ENCODE peak calls at places on chromosomes 4 and X, in seven cellular contexts. U, X, W, F, C, Y and I are unnamed samples.

GRCh38 chrX:15468036-15468435 is 25.1 kb downstream of the PIR start:
- DNase-seq in U (no peak), X (no peak), W (peak), F (no peak), C (peak), Y (no peak), I (peak)

GRCh38 chr4:15400911-15401671 is 26.7 kb upstream of the C1QTNF7 start:
- DNase-seq in U (peak), X (peak), W (peak), F (peak), C (no peak), Y (peak), I (peak)

GRCh38 chr4:48898733-48899431 is 7.7 kb downstream of the OCIAD2 start:
- DNase-seq in U (no peak), X (no peak), W (no peak), F (no peak), C (no peak), Y (no peak), I (no peak)

GRCh38 chr4:28313729-28314713 is 1453.4 kb downstream of the STIM2 start:
- DNase-seq in U (no peak), X (no peak), W (no peak), F (no peak), C (no peak), Y (no peak), I (no peak)

GRCh38 chrX:119240356-119240755 is 4.3 kb downstream of the PGRMC1 start:
- DNase-seq in U (no peak), X (no peak), W (no peak), F (no peak), C (no peak), Y (no peak), I (no peak)

GRCh38 chrX:150477364-150477763 is 91.1 kb upstream of the MTM1 start:
- DNase-seq in U (no peak), X (no peak), W (no peak), F (no peak), C (no peak), Y (no peak), I (no peak)

GRCh38 chr4:48896845-48897244 is 9.7 kb downstream of the OCIAD2 start:
- DNase-seq in U (no peak), X (no peak), W (no peak), F (no peak), C (no peak), Y (no peak), I (no peak)

GRCh38 chr4:149112109-149112508 is 669.9 kb upstream of the NR3C2 start:
- DNase-seq in U (no peak), X (no peak), W (no peak), F (no peak), C (no peak), Y (no peak), I (no peak)

GRCh38 chrX:136880003-136880451 is 498 bp downstream of the RBMX start:
- DNase-seq in U (no peak), X (no peak), W (no peak), F (no peak), C (peak), Y (peak), I (no peak)

GRCh38 chrX:65463550-65463949 is 71.0 kb downstream of the LAS1L start:
- DNase-seq in U (no peak), X (no peak), W (no peak), F (no peak), C (peak), Y (no peak), I (no peak)

GRCh38 chr4:181944527-181944926 is 298.7 kb upstream of the TENM3 start:
- DNase-seq in U (no peak), X (no peak), W (no peak), F (no peak), C (no peak), Y (no peak), I (no peak)

GRCh38 chr4:95949136-95949765 is 109.4 kb downstream of the PDHA2 start:
- DNase-seq in U (no peak), X (no peak), W (no peak), F (no peak), C (no peak), Y (no peak), I (no peak)

GRCh38 chrX:11346283-11346682 is 53.1 kb downstream of the AMELX start:
- DNase-seq in U (no peak), X (no peak), W (no peak), F (no peak), C (no peak), Y (no peak), I (no peak)

GRCh38 chr4:159766241-159766640 is 663.4 kb downstream of the RAPGEF2 start:
- DNase-seq in U (no peak), X (no peak), W (no peak), F (no peak), C (no peak), Y (no peak), I (no peak)

GRCh38 chrX:118626346-118626745 is 101.1 kb upstream of the IL13RA1 start:
- DNase-seq in U (no peak), X (no peak), W (no peak), F (no peak), C (no peak), Y (no peak), I (no peak)

GRCh38 chr4:188818300-188818699 is 679.1 kb downstream of the TRIML1 start:
- DNase-seq in U (no peak), X (no peak), W (no peak), F (no peak), C (no peak), Y (no peak), I (no peak)

GRCh38 chr4:143403551-143403816 is 66.8 kb downstream of the GAB1 start:
- DNase-seq in U (no peak), X (no peak), W (no peak), F (no peak), C (no peak), Y (no peak), I (no peak)

GRCh38 chr4:67929447-67929846 is 33.8 kb downstream of the TMPRSS11A start:
- DNase-seq in U (no peak), X (no peak), W (no peak), F (no peak), C (no peak), Y (no peak), I (no peak)

GRCh38 chr4:41838590-41838989 is 90.1 kb upstream of the PHOX2B start:
- DNase-seq in U (no peak), X (no peak), W (no peak), F (no peak), C (no peak), Y (no peak), I (no peak)

GRCh38 chr4:140252742-140253555 is 99.0 kb upstream of the MAML3 start:
- DNase-seq in U (no peak), X (peak), W (no peak), F (peak), C (peak), Y (peak), I (no peak)

GRCh38 chr4:11232004-11232403 is 196.7 kb downstream of the HS3ST1 start:
- DNase-seq in U (no peak), X (no peak), W (no peak), F (no peak), C (no peak), Y (no peak), I (no peak)

GRCh38 chr4:165967486-165967885 is 94.4 kb downstream of the TLL1 start:
- DNase-seq in U (no peak), X (no peak), W (no peak), F (no peak), C (no peak), Y (no peak), I (no peak)

GRCh38 chr4:118776166-118776954 is 59.6 kb downstream of the SEC24D start:
- DNase-seq in U (no peak), X (no peak), W (no peak), F (no peak), C (no peak), Y (no peak), I (no peak)

GRCh38 chrX:56978172-56978571 is 17.2 kb downstream of the SPIN3 start:
- DNase-seq in U (no peak), X (no peak), W (no peak), F (no peak), C (peak), Y (peak), I (no peak)

GRCh38 chr4:133594246-133595207 is 445.4 kb downstream of the PCDH10 start:
- DNase-seq in U (no peak), X (no peak), W (no peak), F (no peak), C (no peak), Y (no peak), I (no peak)

GRCh38 chr4:6632125-6632524 is 8.4 kb upstream of the MRFAP1 start:
- DNase-seq in U (no peak), X (no peak), W (no peak), F (no peak), C (no peak), Y (no peak), I (no peak)

GRCh38 chr4:17142232-17142711 is 243.8 kb upstream of the LDB2 start:
- DNase-seq in U (no peak), X (no peak), W (peak), F (peak), C (no peak), Y (no peak), I (no peak)

GRCh38 chr4:105560488-105560887 is 8.1 kb downstream of the ARHGEF38 start:
- DNase-seq in U (no peak), X (no peak), W (no peak), F (no peak), C (no peak), Y (no peak), I (no peak)

GRCh38 chrX:29721152-29721551 is 494.2 kb upstream of the MAGEB2 start:
- DNase-seq in U (no peak), X (no peak), W (no peak), F (no peak), C (no peak), Y (no peak), I (no peak)

GRCh38 chrX:48920713-48921104 is 1.9 kb upstream of the PIM2 start:
- DNase-seq in U (no peak), X (no peak), W (no peak), F (no peak), C (peak), Y (no peak), I (no peak)

GRCh38 chrX:130672214-130672613 is 230.8 kb downstream of the ENOX2 start:
- DNase-seq in U (no peak), X (no peak), W (no peak), F (no peak), C (no peak), Y (no peak), I (no peak)

GRCh38 chr4:40149960-40150385 is 46.9 kb upstream of the RHOH start:
- DNase-seq in U (no peak), X (peak), W (peak), F (peak), C (peak), Y (peak), I (peak)

GRCh38 chr4:1882850-1883271 is 11.7 kb downstream of the NSD2 start:
- DNase-seq in U (no peak), X (no peak), W (no peak), F (no peak), C (no peak), Y (peak), I (no peak)

GRCh38 chr4:1890979-1891378 is 19.8 kb downstream of the NSD2 start:
- DNase-seq in U (no peak), X (no peak), W (no peak), F (no peak), C (no peak), Y (no peak), I (no peak)

GRCh38 chr4:1885414-1885813 is 14.2 kb downstream of the NSD2 start:
- DNase-seq in U (no peak), X (no peak), W (no peak), F (no peak), C (no peak), Y (no peak), I (no peak)

GRCh38 chr4:1883583-1883982 is 12.4 kb downstream of the NSD2 start:
- DNase-seq in U (no peak), X (no peak), W (no peak), F (no peak), C (no peak), Y (no peak), I (no peak)

GRCh38 chr4:1887065-1887464 is 15.9 kb downstream of the NSD2 start:
- DNase-seq in U (no peak), X (no peak), W (no peak), F (no peak), C (no peak), Y (no peak), I (no peak)
- H3K27ac ChIP-seq in U (no peak), X (no peak), W (peak), F (peak), C (no peak), Y (peak), I (no peak)

GRCh38 chr4:88009871-88010270 is 2.4 kb downstream of the PKD2 start:
- DNase-seq in U (no peak), X (no peak), W (no peak), F (no peak), C (peak), Y (no peak), I (no peak)
- TF ChIP-seq CTCF in U (no peak), X (no peak), W (no peak), F (no peak), C (no peak), Y (no peak), I (no peak)

GRCh38 chr4:112823141-112823540 is 186.2 kb downstream of the LARP7 start:
- DNase-seq in U (no peak), X (no peak), W (no peak), F (no peak), C (no peak), Y (no peak), I (no peak)

GRCh38 chr4:112819729-112820128 is 182.8 kb downstream of the LARP7 start:
- DNase-seq in U (no peak), X (no peak), W (no peak), F (no peak), C (no peak), Y (no peak), I (no peak)

GRCh38 chr4:112813790-112814189 is 176.8 kb downstream of the LARP7 start:
- DNase-seq in U (no peak), X (no peak), W (peak), F (no peak), C (no peak), Y (no peak), I (no peak)

GRCh38 chr4:112823631-112824030 is 186.7 kb downstream of the LARP7 start:
- DNase-seq in U (no peak), X (no peak), W (no peak), F (no peak), C (no peak), Y (no peak), I (no peak)

DNA sequence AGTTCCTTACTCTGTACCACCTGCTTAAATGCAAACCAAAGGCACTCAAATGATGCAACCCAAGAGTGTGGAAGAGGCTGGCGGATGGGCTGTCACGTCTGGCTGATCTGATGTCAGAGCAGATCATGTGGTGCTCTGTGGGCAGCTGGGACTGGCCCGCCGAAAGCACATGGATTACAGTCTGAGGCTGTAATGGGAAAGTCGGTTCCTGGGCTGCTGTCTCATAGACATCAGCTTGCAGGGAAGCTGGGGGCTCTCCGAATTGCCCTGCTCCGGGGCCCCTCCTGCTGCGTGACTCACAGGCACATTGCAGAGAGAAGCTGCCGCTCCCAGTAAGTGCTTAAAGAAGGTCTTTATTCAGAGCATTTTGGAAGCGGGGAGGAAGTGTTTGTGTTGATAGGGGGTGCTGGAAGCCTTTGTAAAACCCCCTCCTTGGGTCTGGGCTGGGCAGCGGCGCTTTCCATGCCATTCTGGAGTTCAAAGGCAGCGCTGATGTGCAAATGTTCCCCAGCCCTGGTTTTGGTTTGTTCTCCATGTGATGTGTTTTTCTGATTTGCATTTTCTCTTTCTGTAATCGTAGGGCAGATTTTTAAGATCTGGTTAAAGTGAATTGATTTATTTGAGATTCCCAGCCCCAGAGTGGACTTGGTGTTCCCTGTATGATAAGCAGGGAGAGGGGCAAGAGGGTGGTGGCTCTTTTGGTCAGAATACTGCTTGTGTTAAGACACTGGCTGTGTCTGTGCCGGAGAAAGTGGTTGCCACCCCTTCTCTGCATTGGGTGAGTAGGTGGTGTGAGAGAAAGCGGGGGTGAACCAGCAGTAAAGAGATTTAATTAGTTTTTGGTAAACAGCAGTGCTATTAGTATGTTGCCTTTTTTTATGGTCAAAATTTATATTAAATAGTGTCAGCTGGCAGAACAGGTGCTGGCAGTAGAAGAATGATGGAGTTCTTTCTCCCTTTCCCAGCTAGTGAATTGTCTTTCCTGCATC is 181.3 kb downstream of the LARP7 start:
- DNase-seq in U (no peak), X (peak), W (peak), F (peak), C (peak), Y (peak), I (peak)
- H3K4me3 ChIP-seq in U (peak), X (peak), W (peak), F (peak), C (peak), Y (peak), I (peak)

DNA sequence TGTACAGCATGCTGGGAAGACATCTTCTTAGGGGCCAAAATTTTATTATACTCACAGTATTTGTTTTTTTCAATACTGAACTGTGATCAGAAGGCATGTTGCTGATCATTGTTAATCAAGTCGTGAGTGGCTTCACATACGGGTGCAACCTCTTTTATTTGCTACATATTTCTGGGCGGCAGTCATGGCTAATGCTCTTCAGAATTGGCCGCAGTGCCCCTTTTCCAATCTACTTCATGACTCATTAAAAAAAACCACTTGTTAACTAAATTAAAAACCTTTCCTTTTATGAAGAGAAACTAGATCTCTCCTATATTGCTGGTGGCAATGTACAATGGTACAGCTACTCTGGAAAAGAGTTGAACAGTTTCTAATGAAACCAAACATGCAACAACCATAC is 101.5 kb upstream of the C1GALT1C1 start:
- DNase-seq in U (no peak), X (no peak), W (no peak), F (no peak), C (no peak), Y (no peak), I (no peak)
- H3K27ac ChIP-seq in U (no peak), X (no peak), W (no peak), F (no peak), C (no peak), Y (no peak), I (no peak)

GRCh38 chr4:20251796-20252655 is at the start of gene SLIT2:
- DNase-seq in U (peak), X (peak), W (peak), F (peak), C (peak), Y (peak), I (no peak)

GRCh38 chr4:20254517-20255250 is 3.0 kb downstream of the SLIT2 start:
- DNase-seq in U (peak), X (peak), W (no peak), F (no peak), C (peak), Y (peak), I (no peak)

GRCh38 chr4:20253799-20254409 is 2.2 kb downstream of the SLIT2 start:
- DNase-seq in U (peak), X (peak), W (no peak), F (no peak), C (peak), Y (no peak), I (no peak)

GRCh38 chr4:20252656-20253271 is 1.1 kb downstream of the SLIT2 start:
- DNase-seq in U (peak), X (peak), W (no peak), F (no peak), C (peak), Y (peak), I (no peak)

DNA sequence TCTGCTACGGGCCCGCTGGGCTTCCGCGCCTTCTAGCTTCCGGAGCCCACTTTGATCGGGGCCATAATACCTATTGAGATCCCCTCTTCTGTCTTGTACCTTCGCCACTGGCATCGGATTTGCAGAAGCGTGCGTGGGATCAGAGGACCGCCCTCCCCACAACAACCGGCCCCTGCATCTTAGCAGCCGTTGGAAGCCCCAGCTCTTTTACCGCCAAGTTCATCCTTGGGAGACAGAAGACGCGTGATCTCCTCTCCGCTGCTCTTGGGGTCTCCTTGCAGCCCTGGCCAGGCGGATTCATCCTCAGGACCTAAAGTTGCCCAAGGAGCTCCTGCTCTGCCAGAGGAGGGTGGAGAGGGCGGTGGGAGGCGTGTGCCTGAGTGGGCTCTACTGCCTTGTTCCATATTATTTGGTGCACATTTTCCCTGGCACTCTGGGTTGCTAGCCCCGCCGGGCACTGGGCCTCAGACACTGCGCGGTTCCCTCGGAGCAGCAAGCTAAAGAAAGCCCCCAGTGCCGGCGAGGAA is 1.6 kb downstream of the SLIT2 start:
- DNase-seq in U (peak), X (no peak), W (no peak), F (no peak), C (no peak), Y (no peak), I (no peak)
- TF ChIP-seq CTCF in U (no peak), X (no peak), W (no peak), F (no peak), C (no peak), Y (no peak), I (no peak)

GRCh38 chr4:176451441-176451840 is 131.7 kb downstream of the SPCS3 start:
- DNase-seq in U (no peak), X (no peak), W (no peak), F (no peak), C (peak), Y (no peak), I (no peak)
- H3K4me3 ChIP-seq in U (no peak), X (no peak), W (no peak), F (no peak), C (no peak), Y (no peak), I (no peak)

GRCh38 chr4:128310266-128310697 is 22.7 kb upstream of the PGRMC2 start:
- DNase-seq in U (no peak), X (no peak), W (no peak), F (no peak), C (peak), Y (peak), I (no peak)

GRCh38 chr4:128311659-128312392 is 24.2 kb upstream of the PGRMC2 start:
- DNase-seq in U (no peak), X (no peak), W (no peak), F (no peak), C (no peak), Y (no peak), I (no peak)

GRCh38 chr4:128320656-128321055 is 33.0 kb upstream of the PGRMC2 start:
- DNase-seq in U (no peak), X (no peak), W (no peak), F (no peak), C (no peak), Y (no peak), I (no peak)

GRCh38 chr4:128315756-128316520 is 28.3 kb upstream of the PGRMC2 start:
- DNase-seq in U (no peak), X (no peak), W (no peak), F (no peak), C (no peak), Y (no peak), I (no peak)
- H3K27ac ChIP-seq in U (no peak), X (no peak), W (no peak), F (no peak), C (no peak), Y (no peak), I (no peak)

GRCh38 chr4:61517144-61517543 is 317.0 kb downstream of the ADGRL3 start:
- DNase-seq in U (no peak), X (no peak), W (no peak), F (no peak), C (peak), Y (no peak), I (no peak)
- TF ChIP-seq CTCF in U (no peak), X (no peak), W (no peak), F (no peak), C (peak), Y (no peak), I (no peak)

GRCh38 chr4:76275486-76276126 is 24.1 kb downstream of the FAM47E start:
- DNase-seq in U (no peak), X (no peak), W (no peak), F (no peak), C (no peak), Y (no peak), I (no peak)
- H3K4me3 ChIP-seq in U (no peak), X (no peak), W (no peak), F (no peak), C (no peak), Y (no peak), I (no peak)

GRCh38 chr4:38281416-38282071 is 321.3 kb downstream of the PTTG2 start:
- DNase-seq in U (no peak), X (no peak), W (no peak), F (no peak), C (no peak), Y (no peak), I (no peak)
- H3K27ac ChIP-seq in U (no peak), X (peak), W (no peak), F (no peak), C (no peak), Y (no peak), I (peak)